ENCODE peak calls at places on chromosomes 2 and 18, in nine cellular contexts. S is left ventricle myocardium superior; Z is NCI-H526 treated with DMSO at 0.1 percent for 48 hours; O is stimulated activated CD8-positive, alpha-beta memory T cell treated with anti-CD3 and anti-CD28 coated beads, Interleukin-2, amount 100 ng/mL, for 1 hour; T is activated CD8-positive, alpha-beta memory T cell treated with anti-CD3 and anti-CD28 coated beads for 24 hours; G is BE2C; P is NAMALWA; E is SK-N-MC; W is effector memory CD8-positive, alpha-beta T cell. L is an unnamed sample.

GRCh38 chr2:129868151-129868550 is 111.3 kb upstream of the RAB6C start:
- DNase-seq in S (no peak), Z (no peak), O (no peak), T (peak), G (no peak), P (no peak), E (no peak), W (no peak), L (no peak)

GRCh38 chr2:205409403-205409802 is 272.9 kb upstream of the NRP2 start:
- DNase-seq in S (no peak), Z (no peak), O (no peak), T (no peak), G (no peak), P (no peak), E (no peak), W (no peak), L (no peak)

GRCh38 chr18:63883617-63884016 is 3.9 kb upstream of the SERPINB2 start:
- DNase-seq in S (no peak), Z (no peak), O (no peak), T (no peak), G (no peak), P (no peak), E (no peak), W (no peak), L (no peak)

GRCh38 chr2:159091981-159092380 is 123.5 kb downstream of the TANC1 start:
- DNase-seq in S (no peak), Z (no peak), O (no peak), T (no peak), G (no peak), P (peak), E (no peak), W (no peak), L (no peak)

GRCh38 chr2:29293830-29294438 is 178.7 kb downstream of the CLIP4 start:
- DNase-seq in S (no peak), Z (no peak), O (no peak), T (no peak), G (no peak), P (peak), E (no peak), W (peak), L (no peak)

GRCh38 chr2:37459095-37459981 is 114.9 kb downstream of the QPCT start:
- DNase-seq in S (no peak), Z (no peak), O (no peak), T (no peak), G (no peak), P (no peak), E (no peak), W (no peak), L (no peak)

GRCh38 chr2:178568227-178568626 is 88.0 kb downstream of the PLEKHA3 start:
- DNase-seq in S (no peak), Z (no peak), O (no peak), T (no peak), G (no peak), P (no peak), E (no peak), W (no peak), L (no peak)

GRCh38 chr18:23964282-23965238 is 50.0 kb upstream of the TTC39C start:
- DNase-seq in S (no peak), Z (no peak), O (no peak), T (peak), G (no peak), P (peak), E (no peak), W (peak), L (no peak)

GRCh38 chr2:223923976-223924375 is 21.2 kb downstream of the WDFY1 start:
- DNase-seq in S (no peak), Z (no peak), O (no peak), T (no peak), G (no peak), P (no peak), E (no peak), W (no peak), L (no peak)

GRCh38 chr2:98269274-98269673 is 77.0 kb upstream of the CNGA3 start:
- DNase-seq in S (no peak), Z (peak), O (no peak), T (no peak), G (no peak), P (peak), E (no peak), W (no peak), L (peak)

GRCh38 chr2:168064011-168064998 is 183.1 kb downstream of the STK39 start:
- DNase-seq in S (no peak), Z (no peak), O (no peak), T (no peak), G (peak), P (no peak), E (peak), W (no peak), L (no peak)

GRCh38 chr18:1018211-1018651 is 113.6 kb downstream of the ADCYAP1 start:
- DNase-seq in S (no peak), Z (no peak), O (no peak), T (no peak), G (no peak), P (no peak), E (no peak), W (no peak), L (peak)

GRCh38 chr2:239303711-239304532 is 96.9 kb downstream of the HDAC4 start:
- DNase-seq in S (no peak), Z (no peak), O (no peak), T (no peak), G (peak), P (no peak), E (no peak), W (no peak), L (no peak)

GRCh38 chr2:56168163-56168562 is 15.6 kb upstream of the CCDC85A start:
- DNase-seq in S (no peak), Z (no peak), O (no peak), T (no peak), G (no peak), P (no peak), E (no peak), W (no peak), L (no peak)

GRCh38 chr2:1546023-1546591 is 132.8 kb downstream of the TPO start:
- DNase-seq in S (no peak), Z (peak), O (no peak), T (peak), G (peak), P (peak), E (no peak), W (no peak), L (no peak)

GRCh38 chr18:77131100-77131651 is 1.4 kb downstream of the MBP start:
- DNase-seq in S (peak), Z (no peak), O (no peak), T (peak), G (no peak), P (peak), E (no peak), W (no peak), L (no peak)

GRCh38 chr2:189285962-189286648 is 106.5 kb upstream of the COL5A2 start:
- DNase-seq in S (no peak), Z (no peak), O (no peak), T (no peak), G (no peak), P (no peak), E (no peak), W (no peak), L (no peak)

GRCh38 chr18:70397259-70397925 is 108.5 kb downstream of the SOCS6 start:
- DNase-seq in S (no peak), Z (no peak), O (no peak), T (no peak), G (no peak), P (no peak), E (no peak), W (no peak), L (no peak)

GRCh38 chr18:32019251-32019943 is 772 bp downstream of the RNF125 start:
- DNase-seq in S (peak), Z (no peak), O (peak), T (peak), G (no peak), P (peak), E (no peak), W (peak), L (no peak)

GRCh38 chr2:224362094-224362493 is 39.8 kb downstream of the FAM124B start:
- DNase-seq in S (no peak), Z (no peak), O (no peak), T (no peak), G (no peak), P (no peak), E (no peak), W (no peak), L (no peak)

GRCh38 chr18:59140287-59140885 is 702 bp downstream of the SEC11C start:
- DNase-seq in S (no peak), Z (no peak), O (peak), T (no peak), G (no peak), P (peak), E (no peak), W (no peak), L (no peak)

GRCh38 chr2:6993230-6993640 is 76.0 kb downstream of the RNF144A start:
- DNase-seq in S (peak), Z (no peak), O (no peak), T (no peak), G (no peak), P (no peak), E (no peak), W (no peak), L (no peak)

GRCh38 chr18:79384151-79384807 is 11.5 kb upstream of the NFATC1 start:
- DNase-seq in S (no peak), Z (no peak), O (no peak), T (no peak), G (no peak), P (no peak), E (no peak), W (no peak), L (no peak)

GRCh38 chr18:50870138-50870845 is 8.6 kb upstream of the ME2 start:
- DNase-seq in S (no peak), Z (no peak), O (no peak), T (no peak), G (no peak), P (no peak), E (no peak), W (no peak), L (no peak)

GRCh38 chr2:85413592-85414421 is 3.6 kb upstream of the CAPG start:
- DNase-seq in S (peak), Z (no peak), O (no peak), T (peak), G (no peak), P (no peak), E (no peak), W (no peak), L (no peak)

GRCh38 chr2:88967844-88968243 is 276.4 kb downstream of the RPIA start:
- DNase-seq in S (no peak), Z (no peak), O (no peak), T (no peak), G (no peak), P (peak), E (no peak), W (no peak), L (no peak)

GRCh38 chr2:28365158-28365557 is 27.5 kb upstream of the FOSL2 start:
- DNase-seq in S (no peak), Z (no peak), O (no peak), T (no peak), G (no peak), P (no peak), E (no peak), W (no peak), L (no peak)

GRCh38 chr2:135709992-135710391 is 31.7 kb upstream of the UBXN4 start:
- DNase-seq in S (peak), Z (peak), O (peak), T (peak), G (peak), P (peak), E (peak), W (peak), L (no peak)

GRCh38 chr2:154439156-154439555 is 259.3 kb upstream of the KCNJ3 start:
- DNase-seq in S (no peak), Z (no peak), O (no peak), T (no peak), G (no peak), P (peak), E (no peak), W (no peak), L (no peak)

GRCh38 chr2:135168119-135168872 is 116.2 kb downstream of the RAB3GAP1 start:
- DNase-seq in S (no peak), Z (no peak), O (no peak), T (no peak), G (no peak), P (no peak), E (no peak), W (no peak), L (no peak)

GRCh38 chr2:38690499-38691420 is 24.8 kb downstream of the GALM start:
- DNase-seq in S (no peak), Z (no peak), O (no peak), T (no peak), G (peak), P (no peak), E (no peak), W (no peak), L (peak)

GRCh38 chr2:84669122-84669521 is 152.8 kb downstream of the DNAH6 start:
- DNase-seq in S (no peak), Z (no peak), O (no peak), T (no peak), G (no peak), P (no peak), E (no peak), W (no peak), L (no peak)

GRCh38 chr2:201883559-201883958 is 77.2 kb downstream of the CDK15 start:
- DNase-seq in S (peak), Z (no peak), O (no peak), T (no peak), G (peak), P (no peak), E (no peak), W (no peak), L (peak)

GRCh38 chr18:54805571-54806334 is 22.5 kb upstream of the RAB27B start:
- DNase-seq in S (no peak), Z (no peak), O (no peak), T (no peak), G (peak), P (no peak), E (no peak), W (no peak), L (no peak)

GRCh38 chr2:191302459-191303155 is 57.4 kb downstream of the MYO1B start:
- DNase-seq in S (no peak), Z (no peak), O (no peak), T (no peak), G (peak), P (peak), E (no peak), W (peak), L (peak)

GRCh38 chr18:22342625-22343024 is 75.1 kb downstream of the CTAGE1 start:
- DNase-seq in S (no peak), Z (no peak), O (no peak), T (no peak), G (peak), P (no peak), E (no peak), W (peak), L (no peak)